ENCODE peak calls at places on chromosomes 13 and 19, in seven cellular contexts. G, F, M, D, Y, T and U are unnamed samples.
A peak's percentile ranks its signal among the peaks of the same experiment; 100 is the strongest.

GRCh38 chr19:49792829-49793560 is 20.1 kb downstream of the FUZ start:
- DNase-seq in G (no peak), F (no peak), M (no peak), D (no peak), Y (no peak), T (no peak), U (no peak)

GRCh38 chr13:114101831-114102520 is 30.4 kb downstream of the RASA3 start:
- DNase-seq in G (peak; percentile 23), F (peak; percentile 13), M (no peak), D (no peak), Y (no peak), T (no peak), U (peak; percentile 63)

GRCh38 chr19:35044317-35045117 is 3.0 kb downstream of the HPN start:
- DNase-seq in G (peak; percentile 54), F (peak; percentile 50), M (peak; percentile 41), D (peak; percentile 36), Y (peak; percentile 79), T (peak; percentile 43), U (no peak)

GRCh38 chr13:81927347-81927746 is 1586.4 kb upstream of the SPRY2 start:
- DNase-seq in G (no peak), F (no peak), M (no peak), D (no peak), Y (no peak), T (no peak), U (no peak)

GRCh38 chr19:48398329-48399235 is 5.1 kb downstream of the GRIN2D start:
- DNase-seq in G (peak; percentile 79), F (peak; percentile 51), M (peak; percentile 50), D (peak; percentile 44), Y (peak; percentile 74), T (peak; percentile 41), U (peak; percentile 96)

GRCh38 chr19:53982611-53983010 is 8.8 kb upstream of the CACNG6 start:
- DNase-seq in G (peak; percentile 55), F (peak; percentile 27), M (peak; percentile 13), D (peak; percentile 20), Y (no peak), T (no peak), U (peak; percentile 80)

GRCh38 chr13:113736258-113736731 is 22.7 kb upstream of the TMEM255B start:
- DNase-seq in G (no peak), F (no peak), M (no peak), D (no peak), Y (no peak), T (no peak), U (peak; percentile 64)

GRCh38 chr13:54241719-54242118 is 1213.1 kb downstream of the OLFM4 start:
- DNase-seq in G (no peak), F (no peak), M (no peak), D (no peak), Y (no peak), T (no peak), U (no peak)

GRCh38 chr13:64305246-64305645 is 2889.6 kb upstream of the PCDH20 start:
- DNase-seq in G (no peak), F (no peak), M (no peak), D (no peak), Y (no peak), T (peak; percentile 58), U (no peak)

GRCh38 chr19:47512183-47512947 is 2.5 kb downstream of the NAPA start:
- DNase-seq in G (no peak), F (no peak), M (peak; percentile 45), D (peak; percentile 85), Y (peak; percentile 82), T (peak; percentile 52), U (no peak)

DNA sequence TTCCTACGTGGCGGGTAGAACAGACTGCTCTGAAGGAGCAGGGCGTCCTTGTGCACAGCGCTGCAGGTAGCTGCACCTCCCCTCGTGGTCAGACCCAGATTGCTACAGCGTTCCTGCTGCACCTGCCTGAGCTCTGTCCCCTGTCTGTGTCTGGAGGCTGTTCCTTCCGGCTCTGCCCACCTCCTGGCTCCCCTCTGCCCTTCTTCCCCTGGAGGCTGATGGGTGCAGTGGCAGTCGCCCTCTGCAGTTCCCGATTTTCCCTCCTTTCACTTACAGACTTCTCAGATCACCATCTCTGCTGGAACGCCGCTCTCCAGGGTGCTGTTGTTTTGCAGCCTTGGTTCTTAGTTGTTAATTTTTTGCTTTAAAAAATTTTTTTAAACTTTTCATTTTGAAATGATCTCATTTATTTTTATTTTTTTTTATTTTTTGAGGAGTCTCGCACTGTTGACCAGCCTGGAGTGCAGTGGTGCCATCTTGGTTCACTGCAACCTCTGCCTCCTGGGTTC is 53.6 kb downstream of the SMARCA4 start:
- DNase-seq in G (no peak), F (no peak), M (no peak), D (no peak), Y (no peak), T (no peak), U (no peak)
- H3K36me3 ChIP-seq in G (peaks cover 96% of the 10 kb centered on the region), F (no peaks in the 10 kb centered on the region), M (peaks cover 55% of the 10 kb centered on the region), D (peaks cover 21% of the 10 kb centered on the region), Y (no peaks in the 10 kb centered on the region), T (peaks cover 81% of the 10 kb centered on the region), U (peaks cover 95% of the 10 kb centered on the region)

DNA sequence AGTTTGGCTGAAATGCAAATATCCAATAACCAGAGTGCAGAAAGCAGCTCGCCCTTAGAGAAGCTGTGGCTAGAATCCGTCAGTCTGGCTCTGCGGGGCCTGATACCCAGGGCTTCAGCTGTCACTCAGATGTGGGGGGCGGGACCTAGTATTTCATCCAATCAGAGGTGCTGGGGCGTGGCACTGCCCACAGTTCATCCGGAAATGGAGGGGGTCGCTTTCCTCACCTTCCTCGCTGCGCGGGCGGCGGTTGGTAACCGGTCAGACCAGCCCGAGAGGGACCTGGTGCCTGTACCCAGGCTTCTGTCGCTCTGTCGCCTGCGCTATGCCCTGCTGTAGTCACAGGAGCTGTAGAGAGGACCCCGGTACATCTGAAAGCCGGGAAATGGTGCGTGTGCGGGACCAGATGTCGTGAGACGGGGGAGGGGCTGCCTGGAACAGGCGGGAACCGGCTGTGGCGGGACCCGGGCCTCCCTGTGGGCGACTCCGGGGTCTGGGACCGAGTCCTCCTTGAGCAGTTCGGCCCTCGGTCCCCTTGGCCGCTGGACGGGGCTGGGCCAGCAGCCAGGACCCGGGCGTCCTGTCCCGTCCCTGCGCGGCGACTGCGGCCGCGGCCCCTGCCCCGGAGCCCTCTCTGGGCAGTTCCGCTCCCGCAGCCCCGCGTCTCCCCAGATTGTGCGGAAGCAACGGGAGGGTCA is at the start of gene ZNF700:
- DNase-seq in G (peak; percentile 95), F (peak; percentile 94), M (peak; percentile 97), D (peak; percentile 98), Y (peak; percentile 99), T (peak; percentile 86), U (peak; percentile 96)
- TF ChIP-seq POLR2A in G (no peak), F (peak; percentile 56), M (peak; percentile 91), D (peak; percentile 87), Y (peak; percentile 13), T (peak; percentile 72), U (peak; percentile 52)

GRCh38 chr13:97240789-97241734 is 18.9 kb downstream of the MBNL2 start:
- DNase-seq in G (peak; percentile 30), F (no peak), M (peak; percentile 20), D (no peak), Y (no peak), T (no peak), U (no peak)

GRCh38 chr13:97239943-97240788 is 18.0 kb downstream of the MBNL2 start:
- DNase-seq in G (no peak), F (no peak), M (no peak), D (no peak), Y (no peak), T (no peak), U (no peak)

GRCh38 chr13:97238883-97239282 is 16.8 kb downstream of the MBNL2 start:
- DNase-seq in G (no peak), F (no peak), M (no peak), D (no peak), Y (no peak), T (no peak), U (no peak)

GRCh38 chr13:97238432-97238831 is 16.3 kb downstream of the MBNL2 start:
- DNase-seq in G (no peak), F (no peak), M (no peak), D (no peak), Y (no peak), T (no peak), U (no peak)

DNA sequence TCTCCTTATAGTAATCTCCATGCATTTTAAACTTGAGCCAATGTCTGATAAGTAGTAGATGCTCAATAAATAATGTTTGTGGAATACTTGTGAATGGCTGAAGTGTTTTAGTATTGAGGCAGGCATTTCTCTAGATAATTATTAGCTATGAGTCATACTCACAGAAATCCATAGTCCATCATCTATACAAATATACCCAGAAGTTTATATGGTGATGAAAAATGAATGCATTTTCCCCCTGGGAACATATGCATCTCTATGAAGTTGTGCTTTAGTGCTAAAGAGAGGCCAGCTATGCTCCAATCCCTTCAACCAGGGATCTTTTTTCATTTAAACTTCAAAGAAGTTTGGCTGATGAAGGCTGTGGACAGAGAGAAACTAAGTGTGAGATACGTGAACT is 17.2 kb downstream of the MBNL2 start:
- DNase-seq in G (no peak), F (no peak), M (no peak), D (no peak), Y (no peak), T (no peak), U (no peak)
- H3K27ac ChIP-seq in G (peak overlapping the region; percentile 75), F (peak overlapping the region; percentile 77), M (no peak overlapping the region), D (no peak overlapping the region), Y (no peak overlapping the region), T (no peak overlapping the region), U (no peak overlapping the region)

GRCh38 chr19:15453091-15453498 is 3.3 kb upstream of the WIZ start:
- DNase-seq in G (no peak), F (no peak), M (peak; percentile 22), D (no peak), Y (peak; percentile 63), T (no peak), U (no peak)
- H3K36me3 ChIP-seq in G (no peaks in the 10 kb centered on the region), F (no peaks in the 10 kb centered on the region), M (no peaks in the 10 kb centered on the region), D (no peaks in the 10 kb centered on the region), Y (no peaks in the 10 kb centered on the region), T (no peaks in the 10 kb centered on the region), U (no peaks in the 10 kb centered on the region)

DNA sequence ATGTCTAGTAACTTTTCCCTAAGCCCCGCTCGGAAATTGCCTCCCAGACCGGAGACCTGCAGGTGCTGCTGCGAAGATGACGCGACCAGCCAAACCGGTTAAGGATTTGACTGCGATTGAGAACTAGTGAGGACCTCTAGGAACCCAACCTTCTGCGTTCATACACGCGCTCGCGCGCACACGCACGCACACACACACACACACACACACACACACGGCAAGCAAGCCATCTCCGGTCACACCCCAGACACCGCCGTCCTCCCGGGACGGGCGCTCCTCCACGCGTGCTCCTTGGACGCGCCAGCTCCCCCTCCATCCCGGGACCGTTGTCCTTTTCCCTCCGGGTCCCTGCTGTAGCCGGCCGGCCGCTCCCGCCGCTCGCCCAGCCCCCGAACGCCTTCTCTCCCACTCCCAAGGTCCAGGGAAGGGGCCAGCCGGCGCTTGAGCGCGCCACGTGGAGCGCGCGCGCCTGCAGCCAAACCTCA is 1.2 kb downstream of the TBC1D4 start:
- DNase-seq in G (peak; percentile 51), F (peak; percentile 44), M (peak; percentile 87), D (peak; percentile 88), Y (peak; percentile 79), T (peak; percentile 37), U (peak; percentile 79)
- TF ChIP-seq POLR2A in G (no peak), F (peak; percentile 15), M (peak; percentile 53), D (no peak), Y (no peak), T (no peak), U (no peak)

GRCh38 chr13:75137911-75138571 is 343.9 kb downstream of the TBC1D4 start:
- DNase-seq in G (no peak), F (no peak), M (no peak), D (no peak), Y (no peak), T (no peak), U (no peak)

GRCh38 chr13:75136151-75136550 is 345.8 kb downstream of the TBC1D4 start:
- DNase-seq in G (no peak), F (no peak), M (no peak), D (no peak), Y (no peak), T (no peak), U (no peak)

GRCh38 chr13:75135325-75135825 is 346.6 kb downstream of the TBC1D4 start:
- DNase-seq in G (no peak), F (no peak), M (no peak), D (no peak), Y (no peak), T (peak; percentile 93), U (no peak)

GRCh38 chr13:75139291-75139690 is 342.7 kb downstream of the TBC1D4 start:
- DNase-seq in G (no peak), F (no peak), M (no peak), D (no peak), Y (no peak), T (peak; percentile 26), U (no peak)
- H3K27ac ChIP-seq in G (no peak overlapping the region), F (no peak overlapping the region), M (no peak overlapping the region), D (no peak overlapping the region), Y (no peak overlapping the region), T (no peak overlapping the region), U (no peak overlapping the region)